ENCODE peak calls at places on chromosomes 16 and 17, in four cellular contexts. G is PC-9, D is PC-3, L is mammary epithelial cell. S is an unnamed sample.

GRCh38 chr17:3982541-3983017 is 18.3 kb upstream of the ATP2A3 start:
- DNase-seq in G (no peak), L (no peak), D (no peak), S (no peak)

GRCh38 chr17:40224707-40225092 is 5.6 kb downstream of the WIPF2 start:
- DNase-seq in L (no peak), D (no peak), G (no peak), S (no peak)

GRCh38 chr17:75635610-75636202 is 2.5 kb downstream of the SMIM5 start:
- DNase-seq in L (no peak), G (no peak), D (no peak), S (no peak)

GRCh38 chr17:81700353-81701287 is 2.5 kb upstream of the MRPL12 start:
- DNase-seq in L (no peak), D (no peak), G (no peak), S (no peak)

GRCh38 chr16:87740909-87741424 is 24.8 kb downstream of the KLHDC4 start:
- DNase-seq in D (no peak), G (no peak), L (no peak), S (no peak)

GRCh38 chr16:68089067-68089466 is 3.9 kb downstream of the NFATC3 start:
- DNase-seq in L (no peak), G (no peak), D (no peak), S (no peak)

GRCh38 chr16:70737377-70738082 is 51.7 kb upstream of the MTSS2 start:
- DNase-seq in G (peak; percentile 58), L (peak; percentile 67), D (no peak), S (peak; percentile 79)

GRCh38 chr17:41957058-41957868 is 9.3 kb upstream of the CNP start:
- DNase-seq in L (no peak), G (no peak), D (no peak), S (no peak)

GRCh38 chr16:15464401-15465186 is 30.2 kb downstream of the BMERB1 start:
- DNase-seq in D (peak; percentile 73), L (no peak), G (no peak), S (no peak)

GRCh38 chr17:81339502-81340296 is 44.6 kb upstream of the SLC38A10 start:
- DNase-seq in G (no peak), D (peak; percentile 32), L (no peak), S (peak; percentile 88)

GRCh38 chr17:65022137-65022536 is 34.4 kb downstream of the GNA13 start:
- DNase-seq in D (no peak), G (no peak), L (no peak), S (no peak)

GRCh38 chr17:13346996-13347762 is 254.6 kb downstream of the HS3ST3A1 start:
- DNase-seq in L (peak; percentile 95), G (no peak), D (peak; percentile 91), S (peak; percentile 68)

GRCh38 chr16:3578121-3578520 is 918 bp upstream of the NLRC3 start:
- DNase-seq in D (no peak), L (no peak), G (no peak), S (no peak)

GRCh38 chr16:67834242-67834614 is 7.9 kb upstream of the THAP11 start:
- DNase-seq in L (no peak), G (no peak), D (no peak), S (no peak)

GRCh38 chr16:28192811-28193529 is 18.8 kb downstream of the XPO6 start:
- DNase-seq in L (no peak), G (no peak), D (no peak), S (no peak)

GRCh38 chr16:53922805-53923645 is 219.1 kb downstream of the FTO start:
- DNase-seq in D (no peak), L (no peak), G (no peak), S (no peak)

GRCh38 chr16:25012525-25012991 is 2.6 kb downstream of the ARHGAP17 start:
- DNase-seq in G (no peak), L (peak; percentile 57), D (peak; percentile 79), S (peak; percentile 62)

GRCh38 chr17:2517539-2517938 is 5.9 kb upstream of the METTL16 start:
- DNase-seq in D (no peak), L (no peak), G (no peak), S (no peak)

GRCh38 chr17:20926532-20926931 is 116.3 kb downstream of the USP22 start:
- DNase-seq in G (no peak), D (peak; percentile 62), L (no peak), S (no peak)

GRCh38 chr17:81148986-81149533 is 16.2 kb upstream of the PVALEF start:
- DNase-seq in D (no peak), L (no peak), G (no peak), S (no peak)

GRCh38 chr17:72423718-72424117 is 302.9 kb downstream of the SOX9 start:
- DNase-seq in G (no peak), L (no peak), D (no peak), S (no peak)

GRCh38 chr16:14502932-14503741 is 126.9 kb downstream of the PARN start:
- DNase-seq in G (peak; percentile 55), D (peak; percentile 87), L (peak; percentile 95), S (no peak)

GRCh38 chr17:12254460-12254859 is 233.8 kb downstream of the MAP2K4 start:
- DNase-seq in L (no peak), D (no peak), G (no peak), S (no peak)

GRCh38 chr17:35931794-35932419 is 1.3 kb upstream of the RDM1 start:
- DNase-seq in L (no peak), D (no peak), G (no peak), S (no peak)

GRCh38 chr16:56332464-56333079 is 92.8 kb downstream of the AMFR start:
- DNase-seq in D (peak; percentile 69), L (peak; percentile 54), G (peak; percentile 83), S (peak; percentile 85)

GRCh38 chr17:67800495-67800928 is 24.8 kb upstream of the BPTF start:
- DNase-seq in L (peak; percentile 53), D (peak; percentile 91), G (peak; percentile 63), S (peak; percentile 82)

GRCh38 chr17:64780096-64781012 is 118.2 kb upstream of the SMURF2 start:
- DNase-seq in L (peak; percentile 45), D (peak; percentile 70), G (peak; percentile 83), S (peak; percentile 83)

GRCh38 chr16:60203525-60204124 is 1469.5 kb upstream of the GOT2 start:
- DNase-seq in L (peak; percentile 2), G (no peak), D (no peak), S (peak; percentile 14)

GRCh38 chr17:71287246-71287828 is 833.5 kb upstream of the SOX9 start:
- DNase-seq in L (no peak), D (no peak), G (no peak), S (no peak)

GRCh38 chr17:73713136-73713535 is 68.9 kb upstream of the SDK2 start:
- DNase-seq in L (peak; percentile 83), D (no peak), G (peak; percentile 10), S (no peak)

GRCh38 chr17:45336390-45337182 is 19.8 kb upstream of the MAP3K14 start:
- DNase-seq in G (no peak), D (no peak), L (no peak), S (no peak)

GRCh38 chr17:42386784-42387183 is 1.5 kb downstream of the STAT3 start:
- DNase-seq in L (no peak), G (no peak), D (no peak), S (no peak)

GRCh38 chr16:53805113-53805512 is 101.2 kb downstream of the FTO start:
- DNase-seq in L (no peak), G (no peak), D (no peak), S (no peak)

GRCh38 chr17:80468781-80469533 is 7.5 kb downstream of the NPTX1 start:
- DNase-seq in G (no peak), L (no peak), D (no peak), S (no peak)

GRCh38 chr17:55275894-55276804 is 11.4 kb downstream of the HLF start:
- DNase-seq in D (peak; percentile 85), G (no peak), L (peak; percentile 81), S (no peak)
- H2AFZ ChIP-seq in D (no peak overlapping the region), G (no peak overlapping the region), L (no peak overlapping the region), S (no peak overlapping the region)

GRCh38 chr16:75916431-75916830 is 190.1 kb upstream of the CPHXL start:
- DNase-seq in L (no peak), G (no peak), D (no peak), S (no peak)
- TF ChIP-seq CTCF in L (no peak), G (no peak), D (no peak), S (no peak)

GRCh38 chr16:20911361-20911760 is 10.8 kb downstream of the LYRM1 start:
- DNase-seq in G (peak; percentile 14), D (peak; percentile 69), L (peak; percentile 93), S (no peak)
- H2AFZ ChIP-seq in G (no peak overlapping the region), D (no peak overlapping the region), L (no peak overlapping the region), S (no peak overlapping the region)

GRCh38 chr17:27457405-27457730 is 1.1 kb downstream of the KSR1 start:
- DNase-seq in D (no peak), L (no peak), G (no peak), S (no peak)

GRCh38 chr17:27455569-27455913 is 707 bp upstream of the KSR1 start:
- DNase-seq in D (no peak), G (no peak), L (no peak), S (no peak)

GRCh38 chr17:27455914-27456680 is at the start of gene KSR1:
- DNase-seq in L (peak; percentile 47), D (peak; percentile 61), G (peak; percentile 83), S (peak; percentile 95)

GRCh38 chr17:27457731-27458523 is 1.7 kb downstream of the KSR1 start:
- DNase-seq in G (no peak), D (no peak), L (no peak), S (peak; percentile 37)

GRCh38 chr17:27456681-27457404 is 595 bp downstream of the KSR1 start:
- DNase-seq in L (no peak), D (no peak), G (no peak), S (peak; percentile 29)
- TF ChIP-seq CTCF in L (no peak), D (no peak), G (no peak), S (no peak)

DNA sequence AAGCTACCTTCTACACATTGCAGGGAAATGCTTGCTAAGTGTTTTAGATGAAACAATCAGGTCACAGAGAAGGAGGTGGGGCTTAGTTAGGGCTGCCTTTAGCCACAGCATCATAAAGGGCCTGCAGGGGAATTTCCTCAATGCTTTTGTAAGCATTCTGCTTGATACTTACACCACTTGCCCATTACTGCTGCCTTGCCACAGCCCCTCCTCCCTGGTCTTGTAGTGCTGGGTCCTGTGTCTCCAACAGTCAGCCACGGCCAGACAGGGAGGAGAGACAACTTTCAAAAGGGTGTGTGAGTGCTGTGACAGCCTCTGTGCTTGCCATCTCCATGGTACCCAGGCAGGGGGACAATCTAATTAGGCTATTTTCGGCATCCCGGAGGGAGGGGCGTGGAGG is 111.2 kb downstream of the SHISA9 start:
- DNase-seq in D (no peak), L (no peak), G (no peak), S (no peak)
- H2AFZ ChIP-seq in D (no peak overlapping the region), L (no peak overlapping the region), G (no peak overlapping the region), S (no peak overlapping the region)